ENCODE peak calls at places on chromosomes 5 and 9, in seven cellular contexts. H, Y, D, X, O, S and T are unnamed samples.

GRCh38 chr5:83553000-83553486 is 81.5 kb downstream of the VCAN start:
- DNase-seq in S (no peak), O (no peak), Y (no peak), X (no peak), D (no peak), H (peak; percentile 99), T (no peak)

GRCh38 chr5:150302301-150303069 is at the start of gene ARSI:
- DNase-seq in Y (no peak), X (no peak), H (no peak), O (no peak), S (no peak), D (no peak), T (no peak)

GRCh38 chr5:36985387-36985786 is 108.8 kb downstream of the NIPBL start:
- DNase-seq in X (no peak), S (no peak), H (no peak), O (no peak), D (no peak), Y (no peak), T (no peak)

GRCh38 chr5:50709471-50709870 is 43.0 kb downstream of the PARP8 start:
- DNase-seq in H (no peak), X (no peak), O (no peak), D (no peak), S (no peak), Y (no peak), T (no peak)

GRCh38 chr5:132778129-132778528 is 1.1 kb upstream of the SEPTIN8 start:
- DNase-seq in X (no peak), D (no peak), S (no peak), H (no peak), O (no peak), Y (no peak), T (no peak)

GRCh38 chr5:33339413-33339812 is 101.4 kb upstream of the TARS1 start:
- DNase-seq in X (no peak), S (no peak), O (no peak), D (no peak), Y (no peak), H (no peak), T (no peak)

GRCh38 chr5:133276171-133276570 is 224.4 kb downstream of the HSPA4 start:
- DNase-seq in O (no peak), X (no peak), D (no peak), S (no peak), Y (no peak), H (no peak), T (no peak)

GRCh38 chr5:147290261-147290660 is 55.4 kb downstream of the STK32A start:
- DNase-seq in H (no peak), X (no peak), Y (no peak), D (no peak), O (no peak), S (no peak), T (no peak)

GRCh38 chr9:4334439-4334838 is 34.6 kb upstream of the GLIS3 start:
- DNase-seq in D (no peak), X (peak; percentile 85), S (no peak), Y (no peak), O (peak; percentile 54), H (peak; percentile 13), T (peak; percentile 50)

GRCh38 chr5:160021818-160022446 is 13.0 kb downstream of the TTC1 start:
- DNase-seq in S (peak; percentile 34), O (peak; percentile 82), Y (no peak), X (no peak), D (peak; percentile 50), H (peak; percentile 67), T (peak; percentile 50)

GRCh38 chr5:17620627-17621026 is 10.4 kb downstream of the TAF11L12 start:
- DNase-seq in D (no peak), O (no peak), Y (no peak), H (peak; percentile 21), S (no peak), X (no peak), T (no peak)

GRCh38 chr5:67241326-67241725 is 44.7 kb upstream of the CD180 start:
- DNase-seq in O (no peak), D (no peak), S (no peak), H (no peak), X (no peak), Y (no peak), T (no peak)